ENCODE peak calls at places on chromosomes 11 and 22, in ten cellular contexts. B, A, X, V, T, E, P, G, N and W are unnamed samples.

GRCh38 chr11:118004543-118005223 is 18.5 kb downstream of the IL10RA start:
- DNase-seq in A (no peak), B (no peak), X (no peak), T (no peak), E (no peak), P (no peak), N (no peak), G (no peak), V (no peak), W (no peak)

GRCh38 chr22:25111579-25112517 is 87.8 kb upstream of the CRYBB3 start:
- DNase-seq in A (no peak), T (peak; percentile 61), B (peak; percentile 87), V (peak; percentile 17), P (no peak), G (no peak), N (no peak), E (no peak), X (no peak), W (peak; percentile 51)

GRCh38 chr11:14583252-14584105 is 60.1 kb upstream of the PDE3B start:
- DNase-seq in T (no peak), B (no peak), N (no peak), P (peak; percentile 34), V (no peak), X (no peak), A (peak; percentile 16), G (no peak), E (no peak), W (no peak)

GRCh38 chr11:130168105-130168504 is 8.5 kb downstream of the ST14 start:
- DNase-seq in G (no peak), N (peak; percentile 50), B (no peak), X (no peak), P (no peak), V (no peak), A (peak; percentile 65), T (no peak), E (peak; percentile 81), W (no peak)

GRCh38 chr11:110491577-110492352 is 62.0 kb downstream of the FDX1 start:
- DNase-seq in X (no peak), G (no peak), N (no peak), T (no peak), A (no peak), B (no peak), V (no peak), E (no peak), P (no peak), W (no peak)

GRCh38 chr11:111353776-111354600 is 25.1 kb downstream of the POU2AF1 start:
- DNase-seq in E (no peak), G (no peak), V (no peak), X (no peak), T (no peak), N (no peak), A (no peak), B (no peak), P (no peak), W (no peak)

GRCh38 chr22:42190274-42190673 is 59.7 kb upstream of the CYP2D6 start:
- DNase-seq in B (no peak), T (peak; percentile 48), A (no peak), X (no peak), V (no peak), N (no peak), G (no peak), E (peak; percentile 30), P (no peak), W (no peak)

GRCh38 chr11:28245131-28245530 is 136.9 kb downstream of the METTL15 start:
- DNase-seq in B (no peak), A (peak; percentile 55), T (no peak), P (no peak), N (no peak), E (peak; percentile 90), V (no peak), X (peak; percentile 50), G (no peak), W (no peak)

GRCh38 chr11:65814131-65814959 is 19.4 kb upstream of the SNX32 start:
- DNase-seq in X (no peak), A (peak; percentile 22), N (no peak), P (no peak), E (no peak), G (no peak), T (peak; percentile 34), B (peak; percentile 74), V (no peak), W (no peak)

GRCh38 chr22:28442951-28443876 is 236.4 kb downstream of the TTC28 start:
- DNase-seq in P (peak; percentile 78), X (peak; percentile 59), G (peak; percentile 14), B (peak; percentile 79), A (peak; percentile 84), E (peak; percentile 82), T (peak; percentile 75), V (peak; percentile 57), N (peak; percentile 1), W (no peak)

GRCh38 chr22:29129644-29130201 is 56.9 kb downstream of the KREMEN1 start:
- DNase-seq in X (no peak), G (no peak), A (no peak), B (no peak), V (no peak), T (no peak), E (no peak), N (no peak), P (peak; percentile 44), W (no peak)

GRCh38 chr11:43546561-43547410 is 133.8 kb upstream of the HSD17B12 start:
- DNase-seq in T (no peak), P (no peak), E (no peak), A (no peak), V (no peak), G (no peak), N (no peak), X (no peak), B (no peak), W (no peak)

GRCh38 chr11:67029146-67029545 is 6.2 kb downstream of the SYT12 start:
- DNase-seq in E (peak; percentile 57), A (no peak), B (no peak), T (no peak), N (no peak), V (no peak), X (no peak), G (no peak), P (no peak), W (no peak)

GRCh38 chr11:126594921-126595367 is 239.5 kb downstream of the ST3GAL4 start:
- DNase-seq in G (no peak), T (no peak), E (no peak), V (no peak), N (no peak), B (peak; percentile 73), X (no peak), A (no peak), P (no peak), W (no peak)

GRCh38 chr22:38843201-38843715 is 570 bp downstream of the NPTXR start:
- DNase-seq in A (peak; percentile 79), T (peak; percentile 42), N (no peak), E (peak; percentile 83), V (peak; percentile 61), B (peak; percentile 75), P (no peak), X (no peak), G (no peak), W (peak; percentile 15)

GRCh38 chr11:96185220-96185768 is 157.7 kb downstream of the MAML2 start:
- DNase-seq in X (no peak), V (no peak), P (no peak), N (peak; percentile 72), E (no peak), G (no peak), T (no peak), B (no peak), A (no peak), W (no peak)

DNA sequence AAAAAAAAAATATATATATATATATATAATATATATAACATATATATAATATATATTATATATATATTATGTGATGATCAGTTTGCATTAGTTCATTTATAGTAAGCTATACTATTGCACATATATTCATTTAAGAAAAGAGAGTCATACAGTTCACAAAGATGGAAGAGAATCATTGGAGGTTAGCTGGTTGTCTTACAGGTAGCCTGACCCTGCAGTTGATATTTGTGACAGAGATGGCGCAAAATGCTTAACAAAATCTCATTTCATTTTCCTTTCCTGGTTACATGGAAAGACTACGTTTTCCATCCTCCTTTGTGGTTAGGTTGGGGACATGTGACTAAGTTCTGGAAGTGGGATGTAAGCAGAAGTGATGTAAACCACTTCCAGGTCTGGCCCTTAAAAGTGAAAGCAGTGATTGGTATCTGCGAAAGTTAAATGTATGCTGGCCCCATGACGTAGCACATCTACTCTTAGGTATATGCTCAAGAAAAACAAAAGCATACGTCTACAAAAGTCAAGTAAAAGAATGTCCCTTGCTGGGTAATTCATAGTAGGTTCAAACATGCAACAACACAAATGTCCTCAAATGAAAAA is 7.2 kb upstream of the TMEM135 start:
- DNase-seq in T (no peak), E (no peak), A (peak; percentile 39), N (no peak), B (no peak), G (no peak), P (no peak), V (no peak), X (no peak), W (no peak)
- TF ChIP-seq CTCF in T (no peak), E (no peak), A (no peak), N (no peak), B (no peak), G (no peak), P (no peak), V (no peak), X (no peak), W (no peak)

DNA sequence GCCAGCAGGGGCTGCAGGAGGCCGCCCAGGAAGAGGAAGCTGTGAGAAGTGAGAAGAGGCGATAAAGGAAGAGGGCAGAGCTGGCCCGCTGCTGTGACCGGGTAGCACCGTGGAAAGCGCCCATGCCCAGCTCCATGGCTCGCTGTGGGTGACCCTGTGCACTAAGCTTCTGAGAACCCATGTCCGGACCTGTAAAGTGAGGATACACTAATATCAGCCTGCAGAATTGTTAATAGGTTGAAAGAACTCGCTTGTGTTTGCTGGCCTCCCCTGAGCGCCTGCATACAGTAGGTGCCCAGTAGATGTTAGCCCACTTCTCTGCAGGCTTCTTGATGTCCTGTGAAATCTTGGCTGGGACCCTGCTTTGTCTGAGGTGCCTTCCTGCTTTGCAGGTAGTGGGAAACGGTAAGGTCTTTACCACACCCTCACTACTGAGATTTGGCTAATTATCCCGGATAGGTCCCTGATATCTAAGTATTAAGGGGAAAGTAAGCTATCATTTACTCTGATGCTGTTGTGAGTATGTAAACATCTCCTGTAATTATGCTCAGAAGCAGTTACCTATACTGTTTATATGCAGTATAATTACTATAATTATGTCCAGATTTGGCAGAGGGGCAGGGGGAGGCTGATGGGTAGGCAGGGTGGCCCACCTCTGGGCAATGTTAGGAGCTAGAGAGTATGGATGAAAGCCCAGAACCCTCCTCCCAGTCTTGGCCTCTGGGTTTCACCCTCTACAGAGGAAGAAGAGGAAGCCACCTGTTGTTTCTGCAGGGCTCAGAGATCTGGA is 1.2 kb upstream of the ARRB1 start:
- DNase-seq in N (no peak), V (no peak), P (no peak), G (no peak), X (no peak), E (no peak), B (peak; percentile 88), A (no peak), T (no peak), W (no peak)
- H3K4me3 ChIP-seq in N (no peak overlapping the region), V (peak overlapping the region; percentile 86), P (peak overlapping the region; percentile 89), G (peak overlapping the region; percentile 53), X (peak overlapping the region; percentile 47), E (no peak overlapping the region), B (peak overlapping the region; percentile 85), A (peak overlapping the region; percentile 70), T (no peak overlapping the region), W (no peak overlapping the region)

GRCh38 chr11:689630-690029 is 5.4 kb downstream of the DEAF1 start:
- DNase-seq in T (no peak), E (no peak), B (no peak), V (no peak), G (no peak), P (no peak), N (no peak), A (peak; percentile 53), X (no peak), W (no peak)
- TF ChIP-seq CTCF in T (no peak), E (no peak), B (no peak), V (no peak), G (no peak), P (no peak), N (no peak), A (no peak), X (no peak), W (no peak)

GRCh38 chr11:36565033-36565610 is 2.7 kb upstream of the RAG1 start:
- DNase-seq in B (no peak), T (no peak), E (no peak), N (no peak), G (no peak), V (no peak), X (no peak), P (no peak), A (no peak), W (no peak)
- H3K4me3 ChIP-seq in B (no peak overlapping the region), T (no peak overlapping the region), E (no peak overlapping the region), N (no peak overlapping the region), G (no peak overlapping the region), V (no peak overlapping the region), X (no peak overlapping the region), P (peak overlapping the region; percentile 43), A (no peak overlapping the region), W (no peak overlapping the region)